ENCODE peak calls at places on chromosomes 16 and 17, in four cellular contexts. One of them, this sample, is unnamed.

GRCh38 chr17:65041518-65041917 is 15.0 kb downstream of the GNA13 start:
- DNase-seq in tibial nerve: no peak
- DNase-seq in kidney epithelial cell: no peak
- DNase-seq in transverse colon: no peak
- DNase-seq in this sample: no peak

GRCh38 chr17:45382226-45382625 is 50.4 kb downstream of the ARHGAP27 start:
- DNase-seq in kidney epithelial cell: no peak
- DNase-seq in transverse colon: no peak
- DNase-seq in tibial nerve: no peak
- DNase-seq in this sample: no peak

GRCh38 chr17:50904522-50905459 is 38.6 kb upstream of the TOB1 start:
- DNase-seq in kidney epithelial cell: no peak
- DNase-seq in tibial nerve: no peak
- DNase-seq in transverse colon: peak; percentile 48
- DNase-seq in this sample: peak; percentile 91

GRCh38 chr16:9135797-9136196 is 44.4 kb downstream of the HAPSTR1 start:
- DNase-seq in kidney epithelial cell: no peak
- DNase-seq in tibial nerve: no peak
- DNase-seq in transverse colon: no peak
- DNase-seq in this sample: peak; percentile 31

GRCh38 chr17:29237476-29238132 is 9.1 kb upstream of the CRYBA1 start:
- DNase-seq in transverse colon: no peak
- DNase-seq in kidney epithelial cell: no peak
- DNase-seq in tibial nerve: no peak
- DNase-seq in this sample: no peak

GRCh38 chr16:31871510-31871909 is 2.1 kb upstream of the ZNF267 start:
- DNase-seq in transverse colon: no peak
- DNase-seq in tibial nerve: no peak
- DNase-seq in kidney epithelial cell: no peak
- DNase-seq in this sample: no peak

GRCh38 chr17:19996086-19996485 is 13.1 kb upstream of the SPECC1 start:
- DNase-seq in tibial nerve: no peak
- DNase-seq in kidney epithelial cell: no peak
- DNase-seq in transverse colon: no peak
- DNase-seq in this sample: no peak

GRCh38 chr17:69525920-69526841 is 111.7 kb downstream of the MAP2K6 start:
- DNase-seq in transverse colon: peak; percentile 36
- DNase-seq in tibial nerve: peak; percentile 57
- DNase-seq in kidney epithelial cell: no peak
- DNase-seq in this sample: no peak

GRCh38 chr16:86156155-86156554 is 257.2 kb downstream of the IRF8 start:
- DNase-seq in transverse colon: no peak
- DNase-seq in tibial nerve: no peak
- DNase-seq in kidney epithelial cell: no peak
- DNase-seq in this sample: no peak

GRCh38 chr16:66130296-66130910 is 236.1 kb upstream of the CDH5 start:
- DNase-seq in transverse colon: no peak
- DNase-seq in kidney epithelial cell: no peak
- DNase-seq in tibial nerve: no peak
- DNase-seq in this sample: no peak

GRCh38 chr16:47481698-47482374 is 20.7 kb downstream of the PHKB start:
- DNase-seq in transverse colon: no peak
- DNase-seq in kidney epithelial cell: no peak
- DNase-seq in tibial nerve: no peak
- DNase-seq in this sample: no peak

GRCh38 chr16:67339453-67339852 is 12.8 kb downstream of the LRRC36 start:
- DNase-seq in kidney epithelial cell: no peak
- DNase-seq in tibial nerve: no peak
- DNase-seq in transverse colon: no peak
- DNase-seq in this sample: no peak

GRCh38 chr16:86259499-86259898 is 250.8 kb upstream of the FOXF1 start:
- DNase-seq in transverse colon: no peak
- DNase-seq in kidney epithelial cell: no peak
- DNase-seq in tibial nerve: no peak
- DNase-seq in this sample: no peak

GRCh38 chr17:69424287-69425041 is 10.0 kb downstream of the MAP2K6 start:
- DNase-seq in kidney epithelial cell: no peak
- DNase-seq in transverse colon: no peak
- DNase-seq in tibial nerve: no peak
- DNase-seq in this sample: no peak

GRCh38 chr16:11621920-11622651 is 35.4 kb upstream of the LITAF start:
- DNase-seq in transverse colon: no peak
- DNase-seq in tibial nerve: no peak
- DNase-seq in kidney epithelial cell: no peak
- DNase-seq in this sample: no peak

GRCh38 chr17:50280068-50280467 is 5.8 kb downstream of the TMEM92 start:
- DNase-seq in transverse colon: peak; percentile 56
- DNase-seq in tibial nerve: no peak
- DNase-seq in kidney epithelial cell: no peak
- DNase-seq in this sample: no peak

GRCh38 chr17:67600408-67600807 is 117.3 kb upstream of the NOL11 start:
- DNase-seq in tibial nerve: no peak
- DNase-seq in transverse colon: no peak
- DNase-seq in kidney epithelial cell: no peak
- DNase-seq in this sample: no peak

GRCh38 chr17:67605259-67605912 is 112.3 kb upstream of the NOL11 start:
- DNase-seq in tibial nerve: no peak
- DNase-seq in kidney epithelial cell: no peak
- DNase-seq in transverse colon: no peak
- DNase-seq in this sample: peak; percentile 52

GRCh38 chr17:67602439-67602838 is 115.3 kb upstream of the NOL11 start:
- DNase-seq in transverse colon: no peak
- DNase-seq in kidney epithelial cell: no peak
- DNase-seq in tibial nerve: no peak
- DNase-seq in this sample: no peak

GRCh38 chr17:67601897-67602296 is 115.8 kb upstream of the NOL11 start:
- DNase-seq in kidney epithelial cell: no peak
- DNase-seq in tibial nerve: no peak
- DNase-seq in transverse colon: no peak
- DNase-seq in this sample: no peak

DNA sequence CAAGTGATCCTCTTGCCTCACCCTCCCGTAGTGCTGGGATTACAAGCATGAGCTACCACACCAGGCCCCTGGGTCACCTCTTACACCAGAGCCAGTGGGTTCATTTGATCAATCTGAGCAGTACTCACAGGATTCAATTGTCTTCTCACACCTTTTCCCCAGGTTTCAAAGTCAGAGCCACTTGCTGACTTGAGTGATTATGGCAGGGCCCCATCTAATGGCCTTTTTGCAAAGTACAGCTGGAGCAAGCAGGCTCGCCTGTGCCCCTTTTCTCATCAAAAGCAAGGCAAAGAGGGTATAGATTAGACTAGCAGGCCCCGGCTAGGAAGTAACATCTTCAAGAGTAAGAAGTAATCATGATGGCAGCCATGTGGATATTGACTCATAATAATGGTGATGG is 114.8 kb upstream of the NOL11 start:
- DNase-seq in tibial nerve: no peak
- DNase-seq in transverse colon: peak; percentile 22
- DNase-seq in kidney epithelial cell: no peak
- DNase-seq in this sample: no peak
- TF ChIP-seq CTCF in tibial nerve: no peak
- TF ChIP-seq CTCF in transverse colon: peak; percentile 31
- TF ChIP-seq CTCF in kidney epithelial cell: peak; percentile 48
- TF ChIP-seq CTCF in this sample: peak; percentile 25

GRCh38 chr17:79491006-79491405 is 119.8 kb downstream of the RBFOX3 start:
- DNase-seq in kidney epithelial cell: no peak
- DNase-seq in tibial nerve: no peak
- DNase-seq in transverse colon: no peak
- DNase-seq in this sample: no peak

GRCh38 chr17:79497949-79498348 is 112.9 kb downstream of the RBFOX3 start:
- DNase-seq in tibial nerve: no peak
- DNase-seq in kidney epithelial cell: no peak
- DNase-seq in transverse colon: no peak
- DNase-seq in this sample: no peak

GRCh38 chr17:79498854-79499253 is 112.0 kb downstream of the RBFOX3 start:
- DNase-seq in kidney epithelial cell: no peak
- DNase-seq in transverse colon: no peak
- DNase-seq in tibial nerve: no peak
- DNase-seq in this sample: no peak

GRCh38 chr17:79496422-79497005 is 114.3 kb downstream of the RBFOX3 start:
- DNase-seq in tibial nerve: no peak
- DNase-seq in transverse colon: no peak
- DNase-seq in kidney epithelial cell: no peak
- DNase-seq in this sample: no peak

DNA sequence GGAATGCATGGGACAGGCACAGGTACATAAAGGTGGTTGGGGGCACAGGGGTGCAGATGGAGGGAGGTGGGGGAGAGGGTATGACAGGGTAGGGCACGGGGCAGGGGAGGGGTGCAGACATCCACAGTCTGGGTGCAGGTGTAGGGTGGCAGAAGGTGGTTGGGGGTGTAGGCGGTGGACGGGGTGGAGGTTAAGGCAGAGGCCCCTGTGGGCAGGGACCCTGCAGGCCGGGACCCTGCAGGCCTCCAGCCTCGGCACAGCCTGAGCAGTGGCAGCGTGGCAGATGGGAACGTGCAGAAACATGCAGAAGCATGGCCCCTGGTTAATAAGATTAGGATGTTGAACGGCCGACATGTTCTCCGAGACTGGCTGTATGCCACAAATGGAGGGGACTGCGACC is 115.2 kb downstream of the RBFOX3 start:
- DNase-seq in kidney epithelial cell: no peak
- DNase-seq in tibial nerve: no peak
- DNase-seq in transverse colon: no peak
- DNase-seq in this sample: no peak
- H3K27me3 ChIP-seq in kidney epithelial cell: no peaks in the 10 kb centered on the region
- H3K27me3 ChIP-seq in tibial nerve: no peaks in the 10 kb centered on the region
- H3K27me3 ChIP-seq in transverse colon: peaks cover 3% of the 10 kb centered on the region
- H3K27me3 ChIP-seq in this sample: no peaks in the 10 kb centered on the region

DNA sequence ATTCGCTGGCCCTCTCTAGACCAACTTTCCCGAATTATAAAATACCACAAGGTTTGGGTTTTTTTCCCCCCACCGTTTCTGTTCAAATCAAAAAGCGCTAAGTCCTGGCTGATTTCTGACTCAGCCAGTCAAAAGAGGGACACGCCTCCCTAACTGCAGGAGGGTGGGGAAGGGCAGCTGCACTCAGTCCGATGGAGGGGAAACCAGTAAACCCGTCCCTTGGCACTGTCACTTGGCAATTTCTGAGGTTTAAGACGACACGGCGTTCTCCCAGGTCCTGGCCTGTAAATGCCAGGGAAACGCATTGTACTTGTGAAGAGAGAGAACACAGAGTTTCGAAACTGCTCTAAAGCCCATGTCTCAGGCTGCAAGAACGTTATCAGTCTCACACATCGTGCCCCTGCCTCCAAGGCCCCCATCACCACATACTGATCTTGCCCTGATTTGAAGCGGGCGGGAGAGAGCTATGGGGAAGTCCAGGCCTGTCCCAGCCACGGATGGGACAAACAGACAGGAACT is 57.9 kb downstream of the ZFHX3 start:
- DNase-seq in tibial nerve: peak; percentile 81
- DNase-seq in kidney epithelial cell: no peak
- DNase-seq in transverse colon: peak; percentile 68
- DNase-seq in this sample: peak; percentile 30
- TF ChIP-seq CTCF in tibial nerve: no peak
- TF ChIP-seq CTCF in kidney epithelial cell: no peak
- TF ChIP-seq CTCF in transverse colon: no peak
- TF ChIP-seq CTCF in this sample: no peak

GRCh38 chr16:52578007-52578828 is 31.3 kb upstream of the TOX3 start:
- DNase-seq in kidney epithelial cell: no peak
- DNase-seq in transverse colon: no peak
- DNase-seq in tibial nerve: no peak
- DNase-seq in this sample: no peak
- H3K27me3 ChIP-seq in kidney epithelial cell: no peaks in the 10 kb centered on the region
- H3K27me3 ChIP-seq in transverse colon: no peaks in the 10 kb centered on the region
- H3K27me3 ChIP-seq in tibial nerve: no peaks in the 10 kb centered on the region
- H3K27me3 ChIP-seq in this sample: no peaks in the 10 kb centered on the region

GRCh38 chr16:17491140-17491662 is 20.4 kb upstream of the XYLT1 start:
- DNase-seq in kidney epithelial cell: no peak
- DNase-seq in transverse colon: no peak
- DNase-seq in tibial nerve: no peak
- DNase-seq in this sample: no peak
- TF ChIP-seq CTCF in kidney epithelial cell: no peak
- TF ChIP-seq CTCF in transverse colon: no peak
- TF ChIP-seq CTCF in tibial nerve: no peak
- TF ChIP-seq CTCF in this sample: no peak